ENCODE peak calls at places on chromosomes 6 and 20, in five cellular contexts. P, B, M, X and Y are unnamed samples.

GRCh38 chr6:12896208-12896733 is 179.7 kb downstream of the PHACTR1 start:
- DNase-seq in P (no peak), B (no peak), M (no peak), X (no peak), Y (no peak)

GRCh38 chr6:73058736-73059135 is 166.6 kb downstream of the KHDC1L start:
- DNase-seq in P (no peak), B (no peak), M (no peak), X (no peak), Y (no peak)

GRCh38 chr6:40480678-40481077 is 106.5 kb downstream of the LRFN2 start:
- DNase-seq in P (no peak), B (no peak), M (no peak), X (no peak), Y (no peak)

GRCh38 chr6:169045486-169045885 is 208.2 kb downstream of the THBS2 start:
- DNase-seq in P (no peak), B (no peak), M (no peak), X (peak), Y (no peak)

GRCh38 chr20:63635431-63636141 is 8.7 kb upstream of the GMEB2 start:
- DNase-seq in P (peak), B (no peak), M (no peak), X (no peak), Y (no peak)

GRCh38 chr20:45467861-45468260 is 1.7 kb upstream of the WFDC2 start:
- DNase-seq in P (no peak), B (no peak), M (no peak), X (no peak), Y (no peak)

GRCh38 chr6:27899543-27899942 is 12.7 kb downstream of the OR2B2 start:
- DNase-seq in P (no peak), B (no peak), M (no peak), X (no peak), Y (no peak)

GRCh38 chr20:56554869-56555268 is 21.8 kb downstream of the FAM209B start:
- DNase-seq in P (no peak), B (peak), M (no peak), X (no peak), Y (peak)

GRCh38 chr6:127869772-127870404 is 31.0 kb downstream of the THEMIS start:
- DNase-seq in P (no peak), B (no peak), M (peak), X (no peak), Y (no peak)

GRCh38 chr20:63690898-63691710 is 5.3 kb upstream of the TNFRSF6B start:
- DNase-seq in P (no peak), B (no peak), M (no peak), X (peak), Y (no peak)

GRCh38 chr20:35807877-35808276 is 36.1 kb downstream of the PHF20 start:
- DNase-seq in P (no peak), B (no peak), M (no peak), X (no peak), Y (no peak)

GRCh38 chr6:74480561-74480960 is 725.3 kb downstream of the COL12A1 start:
- DNase-seq in P (no peak), B (no peak), M (no peak), X (no peak), Y (no peak)

GRCh38 chr6:163180874-163181541 is 233.5 kb upstream of the QKI start:
- DNase-seq in P (no peak), B (peak), M (peak), X (peak), Y (peak)

GRCh38 chr6:4270001-4270400 is 134.6 kb upstream of the ECI2 start:
- DNase-seq in P (no peak), B (no peak), M (no peak), X (no peak), Y (no peak)

GRCh38 chr6:168724033-168724432 is 283.0 kb downstream of the SMOC2 start:
- DNase-seq in P (no peak), B (no peak), M (no peak), X (no peak), Y (no peak)

GRCh38 chr6:22141271-22141745 is 155.5 kb downstream of the PRL start:
- DNase-seq in P (no peak), B (no peak), M (no peak), X (no peak), Y (no peak)

GRCh38 chr6:110621061-110621460 is 144.6 kb upstream of the SLC22A16 start:
- DNase-seq in P (no peak), B (no peak), M (no peak), X (no peak), Y (no peak)

GRCh38 chr20:63696311-63696627 is 183 bp upstream of the TNFRSF6B start:
- DNase-seq in P (no peak), B (no peak), M (peak), X (no peak), Y (no peak)

GRCh38 chr20:32460231-32460630 is 102.1 kb downstream of the ASXL1 start:
- DNase-seq in P (no peak), B (no peak), M (no peak), X (no peak), Y (no peak)

GRCh38 chr6:131063764-131064272 is 773 bp upstream of the EPB41L2 start:
- DNase-seq in P (no peak), B (no peak), M (peak), X (no peak), Y (no peak)

GRCh38 chr6:166757226-166758135 is 130.4 kb upstream of the RPS6KA2 start:
- DNase-seq in P (no peak), B (no peak), M (peak), X (no peak), Y (no peak)

GRCh38 chr6:13881621-13882165 is 43.1 kb upstream of the RNF182 start:
- DNase-seq in P (no peak), B (no peak), M (no peak), X (no peak), Y (no peak)

GRCh38 chr6:126926926-126927325 is 191.5 kb upstream of the RSPO3 start:
- DNase-seq in P (no peak), B (no peak), M (no peak), X (no peak), Y (no peak)

GRCh38 chr20:39879296-39879695 is 809.7 kb downstream of the MAFB start:
- DNase-seq in P (no peak), B (no peak), M (no peak), X (no peak), Y (no peak)

GRCh38 chr20:4112490-4113420 is 97.4 kb upstream of the RNF24 start:
- DNase-seq in P (no peak), B (no peak), M (no peak), X (no peak), Y (no peak)

GRCh38 chr20:3358676-3359340 is 48.7 kb downstream of the DNAAF9 start:
- DNase-seq in P (no peak), B (no peak), M (peak), X (no peak), Y (no peak)

GRCh38 chr20:56779452-56780143 is 150.5 kb downstream of the TFAP2C start:
- DNase-seq in P (no peak), B (no peak), M (peak), X (no peak), Y (no peak)

GRCh38 chr6:105482227-105482839 is 79.5 kb upstream of the PREP start:
- DNase-seq in P (no peak), B (no peak), M (no peak), X (no peak), Y (no peak)

GRCh38 chr20:56515657-56516381 is 8.7 kb upstream of the FAM209A start:
- DNase-seq in P (no peak), B (no peak), M (no peak), X (no peak), Y (no peak)

GRCh38 chr20:62728781-62729300 is 20.2 kb downstream of the NTSR1 start:
- DNase-seq in P (no peak), B (no peak), M (no peak), X (peak), Y (no peak)

GRCh38 chr6:139990865-139991264 is 616.4 kb upstream of the CITED2 start:
- DNase-seq in P (no peak), B (no peak), M (peak), X (no peak), Y (no peak)

GRCh38 chr6:10099086-10099499 is 315.8 kb downstream of the TFAP2A start:
- DNase-seq in P (no peak), B (no peak), M (no peak), X (no peak), Y (no peak)

GRCh38 chr20:52645822-52646221 is 326.3 kb upstream of the TSHZ2 start:
- DNase-seq in P (no peak), B (no peak), M (no peak), X (no peak), Y (no peak)

GRCh38 chr6:112153926-112154621 is 66.7 kb downstream of the FAM229B start:
- DNase-seq in P (no peak), B (peak), M (no peak), X (no peak), Y (no peak)

GRCh38 chr6:56510984-56511531 is 131.6 kb downstream of the DST start:
- DNase-seq in P (no peak), B (no peak), M (no peak), X (no peak), Y (no peak)

GRCh38 chr6:121520337-121521163 is 85.1 kb downstream of the GJA1 start:
- DNase-seq in P (no peak), B (peak), M (no peak), X (no peak), Y (no peak)

GRCh38 chr6:138007014-138007472 is 100.2 kb downstream of the PERP start:
- DNase-seq in P (no peak), B (peak), M (peak), X (no peak), Y (peak)

GRCh38 chr6:127918506-127919427 is 17.9 kb upstream of the THEMIS start:
- DNase-seq in P (no peak), B (no peak), M (no peak), X (no peak), Y (no peak)

GRCh38 chr6:91105532-91105931 is 518.7 kb upstream of the MAP3K7 start:
- DNase-seq in P (no peak), B (no peak), M (no peak), X (no peak), Y (no peak)

GRCh38 chr6:11609324-11610071 is 71.9 kb downstream of the TMEM170B start:
- DNase-seq in P (no peak), B (peak), M (peak), X (peak), Y (no peak)

GRCh38 chr6:119349341-119350201 is at the start of gene MAN1A1:
- DNase-seq in P (peak), B (peak), M (peak), X (peak), Y (peak)

GRCh38 chr6:119349041-119349340 is 570 bp downstream of the MAN1A1 start:
- DNase-seq in P (no peak), B (no peak), M (no peak), X (no peak), Y (no peak)

GRCh38 chr6:119350202-119351004 is 842 bp upstream of the MAN1A1 start:
- DNase-seq in P (no peak), B (no peak), M (no peak), X (no peak), Y (no peak)

GRCh38 chr6:119348308-119349040 is 1.1 kb downstream of the MAN1A1 start:
- DNase-seq in P (peak), B (no peak), M (peak), X (peak), Y (no peak)

GRCh38 chr6:119351005-119351394 is 1.4 kb upstream of the MAN1A1 start:
- DNase-seq in P (no peak), B (no peak), M (no peak), X (no peak), Y (no peak)
- H3K4me3 ChIP-seq in P (no peak), B (no peak), M (no peak), X (peak), Y (no peak)

GRCh38 chr20:50310673-50311051 is 120.0 kb downstream of the CEBPB start:
- DNase-seq in P (no peak), B (no peak), M (no peak), X (no peak), Y (no peak)

GRCh38 chr20:50308513-50309279 is 118.1 kb downstream of the CEBPB start:
- DNase-seq in P (no peak), B (peak), M (peak), X (peak), Y (no peak)

GRCh38 chr20:50308166-50308512 is 117.5 kb downstream of the CEBPB start:
- DNase-seq in P (no peak), B (no peak), M (no peak), X (no peak), Y (no peak)

GRCh38 chr20:50309764-50310672 is 119.4 kb downstream of the CEBPB start:
- DNase-seq in P (no peak), B (no peak), M (no peak), X (no peak), Y (no peak)

GRCh38 chr20:50309280-50309763 is 118.7 kb downstream of the CEBPB start:
- DNase-seq in P (no peak), B (no peak), M (no peak), X (no peak), Y (no peak)
- H3K27ac ChIP-seq in P (no peak), B (peak), M (no peak), X (peak), Y (no peak)

GRCh38 chr6:52724041-52724405 is 39.3 kb downstream of the GSTA2 start:
- DNase-seq in P (no peak), B (no peak), M (no peak), X (peak), Y (no peak)
- H3K4me3 ChIP-seq in P (no peak), B (no peak), M (no peak), X (no peak), Y (no peak)

GRCh38 chr6:154511735-154512097 is 1.2 kb upstream of the CNKSR3 start:
- DNase-seq in P (no peak), B (no peak), M (no peak), X (no peak), Y (no peak)

GRCh38 chr6:154510144-154510905 is at the start of gene CNKSR3:
- DNase-seq in P (no peak), B (peak), M (peak), X (peak), Y (peak)

GRCh38 chr6:154508573-154509375 is 1.7 kb downstream of the CNKSR3 start:
- DNase-seq in P (no peak), B (no peak), M (no peak), X (no peak), Y (no peak)

GRCh38 chr6:154507209-154507898 is 3.1 kb downstream of the CNKSR3 start:
- DNase-seq in P (no peak), B (no peak), M (no peak), X (no peak), Y (no peak)

GRCh38 chr6:154509421-154510143 is 903 bp downstream of the CNKSR3 start:
- DNase-seq in P (no peak), B (no peak), M (peak), X (peak), Y (no peak)
- H3K27ac ChIP-seq in P (no peak), B (peak), M (peak), X (peak), Y (no peak)

GRCh38 chr6:26122005-26122388 is 34.8 kb downstream of the HFE start:
- DNase-seq in P (no peak), B (no peak), M (no peak), X (no peak), Y (no peak)
- H3K4me3 ChIP-seq in P (no peak), B (peak), M (peak), X (no peak), Y (no peak)

DNA sequence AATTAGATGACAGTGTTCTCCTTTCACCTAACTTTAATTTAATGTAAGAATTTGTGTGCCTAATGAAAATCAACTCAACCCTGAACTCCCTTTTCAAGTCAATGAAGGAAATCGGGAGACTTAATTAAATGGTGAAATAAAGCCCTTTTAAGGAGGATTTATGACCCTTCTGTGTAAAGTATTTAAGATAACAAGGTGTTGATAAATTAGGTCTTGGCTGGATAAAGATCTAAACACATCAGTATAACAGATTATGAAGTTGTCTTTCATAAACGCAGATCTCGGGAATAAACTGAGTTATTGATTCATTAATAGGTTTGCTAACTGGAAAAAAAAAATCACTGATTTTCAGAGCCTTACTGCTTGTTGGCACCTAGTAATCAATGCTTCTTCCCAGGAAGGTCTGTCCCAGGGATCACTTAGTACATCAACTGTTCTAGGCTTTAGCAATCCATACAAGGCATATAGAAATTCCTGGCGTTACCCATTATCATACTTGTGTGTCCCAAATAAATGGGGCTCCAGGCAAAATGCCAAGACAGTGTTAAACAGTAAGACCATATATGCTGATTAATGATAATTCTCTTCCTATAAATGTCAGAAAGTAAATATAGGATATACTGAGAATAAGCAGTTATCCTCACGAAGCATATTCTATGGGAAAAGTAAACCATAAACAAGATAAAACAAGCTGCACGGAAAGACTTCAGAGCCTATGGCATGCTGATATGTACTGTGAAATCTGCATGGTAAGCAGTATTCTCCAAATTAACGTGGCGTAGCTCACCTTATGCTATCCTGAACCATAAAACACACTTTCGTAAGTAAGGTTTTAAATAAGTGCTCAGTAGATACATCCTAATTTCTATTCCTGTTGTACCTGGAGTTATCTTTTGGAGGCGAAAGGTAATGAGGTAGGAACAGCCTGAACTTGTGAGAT is 209.1 kb downstream of the GMDS start:
- DNase-seq in P (no peak), B (no peak), M (no peak), X (no peak), Y (no peak)
- H3K27ac ChIP-seq in P (no peak), B (no peak), M (no peak), X (no peak), Y (no peak)

GRCh38 chr6:81843302-81843701 is 90.8 kb upstream of the TENT5A start:
- DNase-seq in P (no peak), B (no peak), M (no peak), X (no peak), Y (no peak)
- H3K4me3 ChIP-seq in P (no peak), B (no peak), M (no peak), X (no peak), Y (no peak)

DNA sequence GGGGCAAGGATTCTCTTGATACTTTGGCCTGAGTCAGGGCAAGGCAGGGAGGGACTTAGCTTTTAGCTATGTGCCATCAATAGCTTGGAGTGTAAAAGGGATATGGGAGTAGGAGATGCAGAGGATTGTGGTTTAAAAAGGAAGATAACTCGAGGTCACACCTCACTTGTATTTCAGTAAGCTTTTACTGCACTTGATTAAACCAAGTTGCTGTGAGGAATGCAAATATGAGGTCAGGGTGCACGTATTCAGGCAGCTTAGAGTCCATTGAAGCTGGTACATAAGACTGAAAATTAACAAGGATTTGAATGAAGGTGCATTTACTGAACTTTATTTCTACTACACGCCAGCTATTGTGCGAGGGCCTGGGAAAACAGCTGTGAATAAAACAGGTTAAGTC is 32.1 kb downstream of the DSTN start:
- DNase-seq in P (no peak), B (no peak), M (no peak), X (no peak), Y (no peak)
- H3K27ac ChIP-seq in P (no peak), B (no peak), M (no peak), X (peak), Y (no peak)